ENCODE peak calls at places on chromosomes 13 and 19, in eight cellular contexts. U is thyroid gland, N is mammary epithelial cell, E is lower lobe of right lung, T is heart left ventricle, B is adipocyte, W is pancreas, I is GM23248. S is an unnamed sample.
A peak's percentile ranks its signal among the peaks of the same experiment; 100 is the strongest.

GRCh38 chr19:17948967-17949930 is 16.4 kb downstream of the CCDC124 start:
- DNase-seq in U (no peak), N (no peak), E (no peak), T (no peak), B (no peak), W (no peak), I (no peak), S (no peak)

GRCh38 chr13:27172495-27172842 is 858 bp upstream of the USP12 start:
- DNase-seq in U (no peak), N (no peak), E (no peak), T (no peak), B (peak; percentile 56), W (no peak), I (peak; percentile 78), S (no peak)

GRCh38 chr19:10885241-10886169 is 14.2 kb downstream of the CARM1 start:
- DNase-seq in U (no peak), N (no peak), E (no peak), T (no peak), B (peak; percentile 51), W (no peak), I (peak; percentile 37), S (no peak)

GRCh38 chr19:33438016-33438671 is 64.6 kb downstream of the CEBPG start:
- DNase-seq in U (peak; percentile 46), N (no peak), E (peak; percentile 28), T (peak; percentile 70), B (no peak), W (peak; percentile 47), I (peak; percentile 34), S (no peak)

GRCh38 chr13:29849071-29849541 is 1.3 kb downstream of the UBL3 start:
- DNase-seq in U (peak; percentile 20), N (peak; percentile 53), E (no peak), T (peak; percentile 31), B (peak; percentile 66), W (no peak), I (peak; percentile 61), S (no peak)

GRCh38 chr19:45293682-45294081 is 29.0 kb downstream of the CKM start:
- DNase-seq in U (no peak), N (peak; percentile 43), E (no peak), T (no peak), B (no peak), W (no peak), I (no peak), S (no peak)

GRCh38 chr13:51981355-51981754 is 29.9 kb downstream of the ATP7B start:
- DNase-seq in U (no peak), N (no peak), E (no peak), T (no peak), B (peak; percentile 27), W (no peak), I (no peak), S (no peak)

GRCh38 chr13:113595131-113595530 is 10.6 kb downstream of the TFDP1 start:
- DNase-seq in U (no peak), N (no peak), E (peak; percentile 3), T (no peak), B (no peak), W (no peak), I (no peak), S (peak; percentile 63)

GRCh38 chr13:27014406-27015359 is 156.9 kb downstream of the USP12 start:
- DNase-seq in U (no peak), N (no peak), E (no peak), T (no peak), B (no peak), W (peak; percentile 47), I (no peak), S (no peak)

GRCh38 chr19:17086129-17086528 is 10.6 kb downstream of the MYO9B start:
- DNase-seq in U (no peak), N (no peak), E (no peak), T (no peak), B (no peak), W (no peak), I (no peak), S (no peak)

GRCh38 chr19:50696065-50696425 is 23.6 kb downstream of the SHANK1 start:
- DNase-seq in U (no peak), N (no peak), E (no peak), T (no peak), B (no peak), W (no peak), I (no peak), S (no peak)

GRCh38 chr19:46725036-46725820 is 8.3 kb upstream of the PRKD2 start:
- DNase-seq in U (no peak), N (no peak), E (no peak), T (no peak), B (no peak), W (no peak), I (no peak), S (no peak)

GRCh38 chr13:97339019-97339988 is 94.7 kb upstream of the RAP2A start:
- DNase-seq in U (no peak), N (peak; percentile 55), E (no peak), T (peak; percentile 78), B (peak; percentile 91), W (peak; percentile 42), I (peak; percentile 98), S (no peak)

GRCh38 chr13:97254809-97255208 is 32.7 kb downstream of the MBNL2 start:
- DNase-seq in U (no peak), N (peak; percentile 88), E (no peak), T (no peak), B (no peak), W (no peak), I (peak; percentile 84), S (no peak)

GRCh38 chr19:15014579-15014978 is 34.7 kb upstream of the CASP14 start:
- DNase-seq in U (no peak), N (no peak), E (no peak), T (no peak), B (no peak), W (no peak), I (no peak), S (no peak)

GRCh38 chr19:7983995-7984837 is 21.2 kb downstream of the ELAVL1 start:
- DNase-seq in U (no peak), N (peak; percentile 63), E (peak; percentile 30), T (no peak), B (no peak), W (peak; percentile 28), I (no peak), S (no peak)

GRCh38 chr19:7988307-7988706 is 17.1 kb downstream of the ELAVL1 start:
- DNase-seq in U (no peak), N (peak; percentile 71), E (no peak), T (no peak), B (no peak), W (no peak), I (peak; percentile 42), S (no peak)

GRCh38 chr19:7985481-7985911 is 19.9 kb downstream of the ELAVL1 start:
- DNase-seq in U (no peak), N (no peak), E (peak; percentile 13), T (no peak), B (no peak), W (peak; percentile 41), I (no peak), S (no peak)

GRCh38 chr19:7987084-7987768 is 18.2 kb downstream of the ELAVL1 start:
- DNase-seq in U (no peak), N (no peak), E (no peak), T (no peak), B (no peak), W (no peak), I (no peak), S (no peak)

GRCh38 chr19:7986321-7987083 is 18.9 kb downstream of the ELAVL1 start:
- DNase-seq in U (no peak), N (peak; percentile 47), E (peak; percentile 10), T (no peak), B (peak; percentile 81), W (no peak), I (peak; percentile 79), S (no peak)
- H3K4me1 ChIP-seq in U (peaks cover 14% of the 10 kb centered on the region), N (peaks cover 54% of the 10 kb centered on the region), E (peaks cover 40% of the 10 kb centered on the region), T (peaks cover 45% of the 10 kb centered on the region), B (peaks cover 23% of the 10 kb centered on the region), W (no peaks in the 10 kb centered on the region), I (peaks cover 14% of the 10 kb centered on the region), S (peaks cover 57% of the 10 kb centered on the region)

DNA sequence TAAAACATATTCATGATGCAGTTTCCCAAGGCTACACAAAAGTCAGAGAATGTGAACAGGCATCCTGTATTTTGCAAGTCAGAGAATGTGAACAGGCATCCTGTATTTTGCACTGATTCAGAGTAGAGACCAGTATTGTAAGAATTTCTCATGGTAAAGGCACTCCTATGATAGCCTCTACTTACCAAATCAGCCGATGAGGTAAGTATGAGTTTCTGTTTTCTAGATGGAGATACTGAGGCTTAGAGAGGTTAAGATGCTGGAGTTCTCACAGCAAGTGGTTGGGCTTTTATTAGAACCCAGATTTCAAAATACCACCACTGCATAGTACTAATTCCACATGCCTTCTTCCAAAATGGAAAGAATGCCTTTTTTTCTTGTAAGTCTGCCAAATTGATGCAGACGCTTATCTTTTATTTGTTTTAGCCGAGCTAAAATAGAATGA is 12.3 kb downstream of the TPT1 start:
- DNase-seq in U (no peak), N (no peak), E (no peak), T (no peak), B (peak; percentile 85), W (no peak), I (peak; percentile 50), S (no peak)
- H3K4me3 ChIP-seq in U (no peak overlapping the region), N (no peak overlapping the region), E (peak overlapping the region; percentile 32), T (peak overlapping the region; percentile 29), B (no peak overlapping the region), W (no peak overlapping the region), I (no peak overlapping the region), S (no peak overlapping the region)

GRCh38 chr13:81207221-81207620 is 866.3 kb upstream of the SPRY2 start:
- DNase-seq in U (no peak), N (no peak), E (no peak), T (no peak), B (peak; percentile 10), W (no peak), I (no peak), S (no peak)
- H3K4me1 ChIP-seq in U (no peaks in the 10 kb centered on the region), N (no peaks in the 10 kb centered on the region), E (no peaks in the 10 kb centered on the region), T (no peaks in the 10 kb centered on the region), B (no peaks in the 10 kb centered on the region), W (no peaks in the 10 kb centered on the region), I (no peaks in the 10 kb centered on the region), S (no peaks in the 10 kb centered on the region)

GRCh38 chr13:40024962-40025714 is 369.7 kb downstream of the COG6 start:
- DNase-seq in U (no peak), N (no peak), E (no peak), T (no peak), B (no peak), W (no peak), I (no peak), S (no peak)

GRCh38 chr13:40024578-40024952 is 369.1 kb downstream of the COG6 start:
- DNase-seq in U (no peak), N (no peak), E (no peak), T (no peak), B (no peak), W (no peak), I (no peak), S (no peak)

GRCh38 chr13:40028446-40028845 is 373.0 kb downstream of the COG6 start:
- DNase-seq in U (no peak), N (no peak), E (no peak), T (no peak), B (no peak), W (no peak), I (no peak), S (no peak)

GRCh38 chr13:40026741-40027140 is 371.3 kb downstream of the COG6 start:
- DNase-seq in U (no peak), N (no peak), E (no peak), T (no peak), B (no peak), W (no peak), I (no peak), S (no peak)

DNA sequence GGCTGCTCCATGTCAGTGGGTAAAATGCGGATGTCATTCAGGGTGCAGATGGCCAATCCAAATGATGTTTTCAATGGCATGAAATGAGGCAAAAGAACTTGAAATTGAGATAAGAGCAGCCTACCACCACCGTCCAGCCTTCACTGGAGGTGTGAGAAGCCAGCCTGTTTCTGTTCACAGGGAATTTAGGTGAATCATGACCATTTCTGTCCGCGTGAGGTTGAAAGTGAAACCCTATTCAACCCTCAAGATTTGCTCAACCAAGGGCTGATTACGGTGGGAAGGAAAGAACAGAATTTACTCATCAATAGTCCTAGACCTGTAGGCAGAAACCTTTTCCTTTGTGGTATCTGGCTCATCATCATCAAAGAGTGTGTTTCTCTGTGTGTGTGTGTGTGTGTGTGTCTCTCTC is 370.7 kb downstream of the COG6 start:
- DNase-seq in U (no peak), N (peak; percentile 73), E (no peak), T (no peak), B (no peak), W (no peak), I (no peak), S (no peak)
- H3K4me3 ChIP-seq in U (no peak overlapping the region), N (no peak overlapping the region), E (no peak overlapping the region), T (no peak overlapping the region), B (no peak overlapping the region), W (no peak overlapping the region), I (no peak overlapping the region), S (no peak overlapping the region)